ENCODE peak calls at places on chromosomes 3 and 15, in four cellular contexts. P, C, N and Z are unnamed samples.

GRCh38 chr15:89903015-89903857 is 9.4 kb upstream of the AP3S2 start:
- DNase-seq in N (peak), P (no peak), C (no peak), Z (no peak)

GRCh38 chr3:132136334-132136716 is 101.5 kb upstream of the CPNE4 start:
- DNase-seq in N (no peak), C (no peak), P (no peak), Z (no peak)

GRCh38 chr15:58988011-58988785 is 735 bp downstream of the RNF111 start:
- DNase-seq in P (peak), N (peak), C (peak), Z (peak)

GRCh38 chr3:31833391-31834165 is 147.5 kb downstream of the OSBPL10 start:
- DNase-seq in N (no peak), P (no peak), C (no peak), Z (no peak)

GRCh38 chr3:185552358-185552877 is at the start of gene LIPH:
- DNase-seq in C (no peak), N (peak), P (peak), Z (no peak)

GRCh38 chr3:196192036-196193001 is 18.9 kb downstream of the ZDHHC19 start:
- DNase-seq in C (peak), P (no peak), N (no peak), Z (peak)

GRCh38 chr3:12405432-12406272 is 78.6 kb upstream of the TSEN2 start:
- DNase-seq in N (peak), C (peak), P (peak), Z (no peak)

GRCh38 chr15:61393949-61394348 is 164.8 kb upstream of the RORA start:
- DNase-seq in C (no peak), N (no peak), P (no peak), Z (no peak)

DNA sequence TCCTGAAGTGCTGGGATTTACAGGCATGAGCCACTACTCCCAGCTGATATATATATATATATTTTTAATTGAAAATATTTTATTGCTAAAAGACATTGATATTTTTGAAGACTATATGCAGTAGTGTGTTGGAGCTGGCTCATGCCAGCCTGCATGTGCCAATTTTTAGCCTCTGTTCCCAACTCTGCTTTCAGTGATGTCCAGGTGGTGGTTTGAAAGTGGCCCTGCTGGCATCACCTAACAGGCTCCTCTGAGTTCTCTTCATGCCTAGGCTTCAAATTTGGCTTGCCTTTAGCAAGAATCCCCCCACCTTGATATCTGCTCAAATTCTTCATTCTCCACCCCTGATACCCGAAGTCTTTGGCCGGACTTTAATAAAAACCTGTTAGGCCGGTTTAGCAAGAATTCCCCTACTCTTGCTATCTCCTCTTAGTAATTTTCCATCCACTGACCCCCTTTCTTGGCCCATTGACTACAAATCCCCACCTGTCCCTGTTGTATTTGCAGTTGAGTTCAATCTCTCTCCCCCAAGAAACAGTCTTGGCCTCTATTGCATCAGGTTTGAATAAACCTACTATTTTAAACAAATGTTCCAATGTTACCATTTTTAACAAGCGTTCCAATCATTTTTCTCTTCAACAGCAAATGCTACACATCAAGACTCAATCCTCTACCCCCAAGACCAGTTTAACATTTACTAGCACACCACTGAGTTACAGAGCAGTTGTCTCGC is 23.9 kb upstream of the CTSH start:
- DNase-seq in N (no peak), C (no peak), P (no peak), Z (no peak)
- TF ChIP-seq NR3C1 in N (no peak), C (no peak), P (no peak), Z (no peak)

GRCh38 chr15:69395991-69396390 is 18.2 kb upstream of the KIF23 start:
- DNase-seq in C (no peak), N (no peak), P (no peak), Z (no peak)
- TF ChIP-seq NR3C1 in C (no peak), N (no peak), P (no peak), Z (no peak)

GRCh38 chr3:14453368-14453710 is 50.9 kb downstream of the SLC6A6 start:
- DNase-seq in C (no peak), N (no peak), P (no peak), Z (no peak)

GRCh38 chr3:14450922-14451606 is 48.7 kb downstream of the SLC6A6 start:
- DNase-seq in C (no peak), P (no peak), N (no peak), Z (no peak)

GRCh38 chr3:14451844-14452533 is 49.6 kb downstream of the SLC6A6 start:
- DNase-seq in C (peak), N (no peak), P (peak), Z (no peak)

GRCh38 chr3:14453841-14454630 is 51.6 kb downstream of the SLC6A6 start:
- DNase-seq in N (no peak), C (no peak), P (no peak), Z (no peak)

DNA sequence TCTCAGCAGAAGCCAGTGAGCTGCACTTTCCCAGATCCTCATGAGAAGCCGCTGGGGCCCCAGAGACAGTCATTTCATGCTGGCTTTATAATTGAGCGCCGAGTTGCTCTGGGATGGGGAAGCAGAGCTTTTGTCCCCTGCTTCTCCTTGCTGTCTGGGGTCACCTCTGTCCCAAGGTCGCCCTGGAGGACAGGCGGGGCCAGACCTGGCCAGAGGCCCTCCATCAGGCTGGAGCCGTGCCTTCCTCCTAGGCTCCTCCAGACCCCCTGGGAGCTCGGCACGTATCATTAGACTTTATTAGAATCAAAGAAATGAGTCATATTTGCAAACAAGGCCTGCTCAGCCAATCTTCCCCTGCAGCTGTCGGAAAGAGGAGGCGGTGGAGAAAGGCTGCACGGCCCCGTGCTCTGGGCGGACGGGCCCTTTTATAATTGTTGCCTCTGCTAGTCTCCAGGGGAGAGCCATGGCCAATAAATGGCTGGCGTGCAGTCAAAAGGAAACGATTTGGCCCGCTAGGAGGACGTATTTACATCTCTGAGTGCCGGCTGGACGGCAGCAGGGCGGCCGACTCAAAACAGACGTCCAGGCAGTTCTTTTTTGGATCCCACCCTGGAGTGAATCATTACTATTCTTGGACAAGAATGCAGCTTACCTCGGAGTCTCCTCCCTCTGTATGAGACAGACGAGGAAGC is 50.4 kb downstream of the SLC6A6 start:
- DNase-seq in P (peak), N (no peak), C (no peak), Z (no peak)
- TF ChIP-seq NR3C1 in P (no peak), N (no peak), C (no peak), Z (no peak)

DNA sequence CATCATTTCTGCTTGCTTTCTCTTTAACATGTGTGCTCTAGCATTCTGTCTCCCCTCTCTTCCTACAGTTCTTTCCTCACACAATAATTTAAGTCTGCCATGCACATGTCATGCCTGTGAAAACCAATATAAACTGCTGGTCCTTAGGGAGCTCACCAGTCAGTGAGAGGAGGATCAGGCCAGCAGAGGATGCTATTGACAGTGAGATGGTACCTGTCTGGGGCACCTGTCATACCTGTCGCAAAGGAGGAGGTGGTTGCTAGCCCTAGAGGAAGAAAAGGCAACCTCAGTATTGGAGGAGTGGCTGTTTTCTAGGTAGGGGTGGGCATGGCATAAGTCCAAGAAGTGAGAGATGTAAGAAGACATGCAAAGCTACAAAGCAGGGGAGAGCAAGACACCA is 194.6 kb downstream of the GABRG3 start:
- DNase-seq in N (no peak), P (no peak), C (no peak), Z (no peak)
- TF ChIP-seq NR3C1 in N (no peak), P (no peak), C (no peak), Z (no peak)

DNA sequence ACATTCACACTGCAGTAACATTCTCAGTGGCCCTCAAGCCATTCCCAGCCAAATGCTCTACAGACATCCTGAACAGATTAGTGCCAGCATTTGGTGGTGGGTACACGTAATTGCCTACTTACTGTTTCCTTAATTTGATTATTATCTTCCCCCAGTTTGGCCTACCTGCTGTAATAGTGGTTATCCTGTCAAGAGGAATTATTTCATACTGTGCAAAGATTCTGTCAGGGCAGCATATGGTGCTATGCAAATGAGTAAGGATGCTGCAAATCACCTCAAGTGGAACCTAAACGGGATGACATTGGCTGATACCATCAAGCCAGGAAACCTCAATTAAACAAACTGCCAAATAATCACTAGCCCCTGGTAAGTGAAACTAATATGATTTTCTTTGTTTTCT is 88.7 kb downstream of the SEMA6D start:
- DNase-seq in C (no peak), P (no peak), N (no peak), Z (no peak)
- TF ChIP-seq NR3C1 in C (no peak), P (no peak), N (no peak), Z (no peak)